ENCODE peak calls at places on chromosomes 1 and 21, in seven cellular contexts. V is tibial artery, U is GM23248, R is spleen, K is ovary, Z is suprapubic skin, N is breast epithelium. T is an unnamed sample. For H3K27me3, the result is how much of the 10 kb centered on the place peaks cover.

GRCh38 chr1:100536031-100536430 is 1.9 kb upstream of the GPR88 start:
- DNase-seq in R (no peak), U (no peak), N (no peak), V (no peak), K (no peak), Z (no peak), T (no peak)

GRCh38 chr1:154739654-154740053 is 130.4 kb downstream of the KCNN3 start:
- DNase-seq in V (no peak), R (no peak), K (no peak), Z (no peak), N (no peak), U (no peak), T (no peak)

GRCh38 chr1:217703326-217703725 is 72.2 kb downstream of the SPATA17 start:
- DNase-seq in Z (no peak), K (no peak), N (no peak), R (no peak), U (no peak), V (no peak), T (no peak)

GRCh38 chr1:234658143-234658542 is 48.2 kb upstream of the IRF2BP2 start:
- DNase-seq in R (no peak), Z (peak), U (peak), K (no peak), N (peak), V (no peak), T (no peak)

GRCh38 chr1:244338996-244339692 is 112.6 kb downstream of the ADSS2 start:
- DNase-seq in K (no peak), R (no peak), V (no peak), N (no peak), Z (no peak), U (no peak), T (no peak)

GRCh38 chr1:183147735-183148134 is 38.3 kb upstream of the LAMC2 start:
- DNase-seq in K (no peak), U (no peak), N (no peak), V (no peak), Z (no peak), R (no peak), T (no peak)

GRCh38 chr1:201361652-201362504 is 15.6 kb downstream of the TNNT2 start:
- DNase-seq in V (no peak), U (peak), N (no peak), K (no peak), Z (peak), R (peak), T (no peak)

GRCh38 chr1:155002479-155003226 is at the start of gene ZBTB7B:
- DNase-seq in R (peak), K (peak), V (no peak), N (no peak), Z (no peak), U (peak), T (no peak)

GRCh38 chr1:102183711-102184110 is 187.0 kb upstream of the OLFM3 start:
- DNase-seq in R (no peak), K (no peak), U (no peak), V (no peak), N (no peak), Z (no peak), T (no peak)

GRCh38 chr1:70767377-70767776 is 280.2 kb downstream of the PTGER3 start:
- DNase-seq in N (no peak), R (no peak), V (no peak), U (peak), K (no peak), Z (no peak), T (no peak)

GRCh38 chr1:21324368-21325137 is 34.3 kb upstream of the ECE1 start:
- DNase-seq in N (peak), V (peak), R (peak), U (peak), Z (peak), K (peak), T (peak)

GRCh38 chr21:42521805-42522204 is 8.2 kb downstream of the SLC37A1 start:
- DNase-seq in U (no peak), N (no peak), K (no peak), R (no peak), V (no peak), Z (no peak), T (peak)

GRCh38 chr1:22763479-22764200 is 53.0 kb downstream of the EPHB2 start:
- DNase-seq in K (no peak), V (no peak), Z (no peak), U (no peak), R (no peak), N (no peak), T (no peak)

GRCh38 chr21:17542371-17542992 is 29.6 kb downstream of the CXADR start:
- DNase-seq in Z (no peak), N (no peak), V (no peak), K (no peak), U (no peak), R (no peak), T (no peak)

GRCh38 chr1:115927971-115928370 is 48.3 kb upstream of the SLC22A15 start:
- DNase-seq in N (no peak), K (no peak), U (no peak), Z (no peak), R (no peak), V (no peak), T (no peak)

GRCh38 chr1:180233191-180234011 is 3.3 kb downstream of the LHX4 start:
- DNase-seq in Z (peak), N (no peak), V (peak), U (no peak), R (no peak), K (no peak), T (peak)

GRCh38 chr21:28142692-28143091 is 850.0 kb downstream of the LTN1 start:
- DNase-seq in U (peak), K (no peak), Z (no peak), N (no peak), V (no peak), R (no peak), T (no peak)

GRCh38 chr1:112957133-112957812 is 1.3 kb upstream of the SLC16A1 start:
- DNase-seq in Z (no peak), N (no peak), R (no peak), U (peak), V (no peak), K (peak), T (peak)

GRCh38 chr1:117414943-117415342 is 47.7 kb downstream of the MAN1A2 start:
- DNase-seq in R (no peak), Z (no peak), V (no peak), N (no peak), K (no peak), U (no peak), T (no peak)

GRCh38 chr1:21220815-21221214 is 44.1 kb upstream of the EIF4G3 start:
- DNase-seq in K (no peak), V (no peak), R (no peak), N (no peak), Z (no peak), U (peak), T (no peak)

GRCh38 chr1:217332426-217333065 is 298.3 kb downstream of the GPATCH2 start:
- DNase-seq in K (peak), R (no peak), Z (no peak), N (no peak), V (no peak), U (no peak), T (no peak)

GRCh38 chr1:92096317-92096716 is 16.2 kb downstream of the BTBD8 start:
- DNase-seq in K (no peak), V (no peak), U (peak), Z (no peak), R (no peak), N (no peak), T (no peak)

GRCh38 chr21:45580181-45580575 is 37.9 kb upstream of the SLC19A1 start:
- DNase-seq in Z (no peak), N (peak), R (peak), K (no peak), V (peak), U (no peak), T (no peak)

GRCh38 chr21:33302796-33303195 is 22.0 kb upstream of the IFNAR1 start:
- DNase-seq in Z (no peak), N (no peak), U (no peak), R (no peak), V (peak), K (no peak), T (no peak)

GRCh38 chr1:220877348-220878095 is 1.7 kb upstream of the HLX start:
- DNase-seq in V (no peak), R (no peak), U (no peak), N (no peak), Z (no peak), K (no peak), T (no peak)

GRCh38 chr1:9629445-9630201 is 21.9 kb upstream of the PIK3CD start:
- DNase-seq in K (peak), V (peak), N (no peak), Z (no peak), R (peak), U (no peak), T (no peak)

DNA sequence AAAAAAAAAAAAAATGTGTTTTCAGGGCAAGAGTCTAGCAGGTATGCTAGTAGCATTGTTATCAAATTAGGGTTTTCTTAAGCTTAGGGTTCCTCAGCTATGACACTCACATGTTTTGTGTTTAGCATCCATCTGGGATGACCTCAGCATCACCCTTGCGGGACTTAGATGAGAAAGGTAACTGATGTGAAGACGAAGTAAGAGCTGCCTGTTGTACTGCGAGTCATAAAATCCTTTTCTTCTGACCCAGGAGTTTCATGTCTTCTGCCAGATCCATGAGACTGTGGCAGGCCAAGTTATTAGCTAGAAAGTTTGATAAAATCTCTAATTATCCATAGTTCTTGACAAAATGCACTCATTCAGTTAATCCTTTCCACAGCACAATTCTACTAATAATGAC is 1251.1 kb downstream of the AMY1C start:
- DNase-seq in V (no peak), N (no peak), Z (no peak), R (no peak), K (no peak), U (no peak), T (no peak)
- H3K27me3 ChIP-seq in V (under half), N (under half), Z (under half), R (under half), K (under half), U (under half), T (under half)

GRCh38 chr1:50969611-50970507 is at the start of gene CDKN2C:
- DNase-seq in N (no peak), U (peak), Z (peak), K (peak), R (peak), V (peak), T (peak)
- H3K27me3 ChIP-seq in N (under half), U (under half), Z (under half), K (under half), R (under half), V (under half), T (under half)

DNA sequence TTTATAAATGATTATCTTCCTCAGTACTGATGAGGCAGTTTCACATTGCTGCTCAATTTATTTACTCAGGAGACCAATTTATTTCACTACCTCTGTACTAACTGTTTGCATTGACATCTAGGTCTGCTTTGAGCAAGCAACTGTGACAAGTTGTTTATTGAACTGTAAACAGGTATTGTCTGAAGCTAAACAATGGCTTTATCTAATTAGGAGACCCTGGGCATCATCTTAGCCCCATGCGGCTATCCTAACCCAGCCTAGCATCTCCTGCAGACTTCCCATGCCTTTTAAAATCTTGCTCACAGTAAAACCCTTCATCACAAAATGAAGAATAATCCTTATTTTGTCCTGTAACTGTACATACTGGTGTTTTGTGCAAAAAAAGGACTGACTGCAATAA is 348.2 kb downstream of the RWDD3 start:
- DNase-seq in Z (no peak), R (no peak), K (no peak), V (no peak), U (no peak), N (no peak), T (no peak)
- H3K27me3 ChIP-seq in Z (under half), R (under half), K (under half), V (under half), U (under half), N (under half), T (under half)

GRCh38 chr1:205047764-205048231 is 4.8 kb downstream of the CNTN2 start:
- DNase-seq in K (no peak), V (no peak), N (no peak), U (no peak), R (no peak), Z (no peak), T (no peak)

GRCh38 chr1:205046870-205047269 is 3.9 kb downstream of the CNTN2 start:
- DNase-seq in K (no peak), R (no peak), N (no peak), V (no peak), Z (no peak), U (no peak), T (no peak)

GRCh38 chr1:205045146-205045545 is 2.1 kb downstream of the CNTN2 start:
- DNase-seq in N (no peak), K (no peak), R (no peak), U (no peak), V (no peak), Z (no peak), T (no peak)

GRCh38 chr1:205049479-205049878 is 6.5 kb downstream of the CNTN2 start:
- DNase-seq in K (no peak), N (no peak), V (no peak), R (no peak), Z (no peak), U (no peak), T (no peak)

GRCh38 chr1:205048382-205048781 is 5.4 kb downstream of the CNTN2 start:
- DNase-seq in Z (no peak), U (no peak), R (no peak), V (no peak), K (no peak), N (no peak), T (no peak)
- H3K27me3 ChIP-seq in Z (half or more), U (half or more), R (half or more), V (half or more), K (under half), N (under half), T (under half)

GRCh38 chr1:18118078-18118477 is 10.5 kb downstream of the IGSF21 start:
- DNase-seq in N (no peak), R (no peak), U (no peak), K (no peak), V (peak), Z (no peak), T (no peak)

GRCh38 chr1:18114726-18115410 is 7.3 kb downstream of the IGSF21 start:
- DNase-seq in U (no peak), K (no peak), N (no peak), Z (no peak), V (no peak), R (no peak), T (no peak)

GRCh38 chr1:18119289-18119688 is 11.7 kb downstream of the IGSF21 start:
- DNase-seq in R (no peak), V (no peak), Z (no peak), N (no peak), U (no peak), K (no peak), T (no peak)

GRCh38 chr1:18118491-18118890 is 10.9 kb downstream of the IGSF21 start:
- DNase-seq in U (no peak), N (no peak), R (no peak), Z (no peak), V (no peak), K (no peak), T (no peak)

DNA sequence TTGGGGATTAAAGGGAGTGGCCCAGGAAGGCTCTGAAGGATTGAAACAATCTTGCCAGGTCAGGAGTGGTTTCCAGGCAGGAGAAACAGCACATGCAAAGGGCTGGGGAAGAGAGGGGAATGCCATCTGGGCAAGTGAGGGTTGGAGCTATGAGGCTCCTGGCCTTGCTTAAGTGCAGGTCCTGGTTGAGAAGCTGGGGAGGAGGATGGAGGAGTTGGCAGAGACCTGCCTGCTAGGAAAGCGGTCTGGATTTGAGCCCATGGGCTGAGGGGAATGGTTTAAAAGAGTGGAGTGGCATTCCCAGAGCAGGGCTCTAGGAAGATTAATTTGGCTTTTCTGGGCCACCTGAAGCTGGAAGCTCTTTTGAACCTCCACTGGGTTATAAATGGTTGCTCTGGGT is 9.2 kb downstream of the IGSF21 start:
- DNase-seq in V (no peak), N (no peak), K (no peak), U (no peak), R (no peak), Z (no peak), T (no peak)
- H3K27me3 ChIP-seq in V (half or more), N (under half), K (under half), U (under half), R (half or more), Z (half or more), T (under half)

GRCh38 chr1:240001177-240001740 is 90.4 kb upstream of the FMN2 start:
- DNase-seq in K (no peak), N (no peak), V (no peak), R (no peak), Z (no peak), U (no peak), T (no peak)
- H3K27me3 ChIP-seq in K (under half), N (under half), V (under half), R (half or more), Z (half or more), U (under half), T (under half)

DNA sequence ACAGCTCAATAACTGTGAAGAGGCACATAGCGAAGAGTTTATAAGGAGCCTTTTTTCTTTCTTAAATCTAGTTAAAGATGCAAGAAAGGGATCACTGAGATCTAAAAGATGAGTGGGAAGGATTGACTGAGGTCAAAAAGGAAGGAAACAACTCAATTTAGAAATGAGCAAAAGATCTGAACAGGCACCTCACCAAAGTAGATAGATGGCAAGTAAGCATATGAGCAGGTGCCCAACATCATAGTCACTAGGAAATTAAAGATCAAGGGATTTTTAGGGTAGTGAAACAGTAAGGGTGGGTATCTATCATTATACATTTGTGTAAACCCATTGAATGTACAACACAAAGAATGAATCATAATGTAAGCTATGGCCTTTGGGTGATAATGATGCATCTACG is 44.6 kb upstream of the CSF1 start:
- DNase-seq in Z (no peak), U (no peak), K (no peak), N (no peak), V (no peak), R (no peak), T (no peak)
- H3K27me3 ChIP-seq in Z (under half), U (under half), K (under half), N (under half), V (under half), R (under half), T (under half)

DNA sequence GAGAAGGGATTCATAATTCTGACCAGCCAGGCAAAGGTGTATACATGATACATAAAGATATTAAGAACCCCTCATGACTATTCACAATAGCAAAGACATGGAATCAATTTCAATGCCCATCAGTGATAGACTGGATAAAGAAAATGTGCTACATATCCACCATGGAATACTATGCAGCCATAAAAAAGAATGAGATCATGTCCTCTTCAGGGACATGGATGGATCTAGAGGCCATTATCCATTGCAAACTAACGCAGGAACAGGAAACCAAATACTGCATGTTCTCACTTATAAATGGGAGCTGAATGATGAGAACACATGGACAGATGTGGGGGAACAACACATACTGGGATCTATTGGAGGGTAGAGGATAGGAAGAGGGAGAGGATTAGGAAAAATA is 21.4 kb downstream of the CR1L start:
- DNase-seq in K (no peak), N (no peak), R (no peak), V (no peak), U (no peak), Z (no peak), T (no peak)
- H3K27me3 ChIP-seq in K (under half), N (under half), R (half or more), V (under half), U (under half), Z (half or more), T (under half)

T was measured in sigmoid colon.